ENCODE peak calls at places on chromosome 9, in six cellular contexts. T is uterus; Z is activated T-cell treated with anti-CD3 and anti-CD28 coated beads, Interleukin-2, amount 50 U/mL, for 72 hours; A is non-pigmented ciliary epithelial cell; F is AG04450; M is AG10803. I is an unnamed sample.

GRCh38 chr9:96025995-96026572 is 150.6 kb downstream of the ERCC6L2 start:
- DNase-seq in M (no peak), F (no peak), A (no peak), T (no peak), Z (peak), I (no peak)

GRCh38 chr9:94554439-94555331 is at the start of gene PCAT7:
- DNase-seq in A (no peak), M (peak), T (no peak), Z (peak), F (no peak), I (no peak)

GRCh38 chr9:93645921-93646639 is 69.7 kb downstream of the PHF2 start:
- DNase-seq in T (peak), F (no peak), A (no peak), Z (no peak), M (no peak), I (no peak)

GRCh38 chr9:112939418-112939817 is 48.7 kb upstream of the SLC46A2 start:
- DNase-seq in Z (no peak), M (no peak), F (no peak), A (no peak), T (no peak), I (no peak)

GRCh38 chr9:23769307-23769935 is 56.6 kb downstream of the ELAVL2 start:
- DNase-seq in A (peak), M (peak), T (no peak), Z (no peak), F (peak), I (no peak)

GRCh38 chr9:97987490-97987889 is 4.3 kb downstream of the ANP32B start:
- DNase-seq in M (no peak), T (no peak), F (no peak), Z (no peak), A (no peak), I (no peak)

GRCh38 chr9:123044556-123044955 is 11.1 kb downstream of the GPR21 start:
- DNase-seq in A (no peak), M (peak), Z (no peak), T (no peak), F (peak), I (no peak)

GRCh38 chr9:38141751-38142150 is 72.7 kb upstream of the SHB start:
- DNase-seq in A (peak), T (no peak), M (peak), Z (no peak), F (peak), I (no peak)

GRCh38 chr9:94687451-94687850 is 39.0 kb upstream of the AOPEP start:
- DNase-seq in A (no peak), F (no peak), M (no peak), Z (no peak), T (no peak), I (no peak)

GRCh38 chr9:78677326-78677725 is 380.4 kb downstream of the PSAT1 start:
- DNase-seq in Z (no peak), A (no peak), F (no peak), T (no peak), M (peak), I (no peak)

GRCh38 chr9:116816484-116816883 is 129.4 kb downstream of the TRIM32 start:
- DNase-seq in T (no peak), A (no peak), Z (no peak), F (no peak), M (no peak), I (no peak)

GRCh38 chr9:23464275-23464674 is 361.8 kb downstream of the ELAVL2 start:
- DNase-seq in M (no peak), F (no peak), A (no peak), T (no peak), Z (no peak), I (no peak)

GRCh38 chr9:137303031-137303892 is 1.2 kb upstream of the NRARP start:
- DNase-seq in M (no peak), A (no peak), T (no peak), F (no peak), Z (no peak), I (no peak)

GRCh38 chr9:33135086-33135958 is 31.8 kb downstream of the B4GALT1 start:
- DNase-seq in M (no peak), Z (no peak), A (no peak), F (no peak), T (no peak), I (no peak)

GRCh38 chr9:117189121-117189520 is 225.7 kb downstream of the ASTN2 start:
- DNase-seq in Z (no peak), A (peak), M (peak), T (no peak), F (no peak), I (no peak)

GRCh38 chr9:121353246-121353975 is 16.6 kb downstream of the STOM start:
- DNase-seq in Z (peak), T (no peak), F (no peak), M (no peak), A (no peak), I (peak)

GRCh38 chr9:99305820-99306811 is 84.0 kb downstream of the SEC61B start:
- DNase-seq in F (no peak), M (no peak), Z (no peak), A (no peak), T (no peak), I (no peak)

GRCh38 chr9:127407505-127407868 is 10.5 kb downstream of the SLC2A8 start:
- DNase-seq in A (no peak), Z (no peak), M (no peak), T (no peak), F (no peak), I (no peak)

GRCh38 chr9:93130861-93131481 is 3.1 kb downstream of the NINJ1 start:
- DNase-seq in Z (no peak), M (no peak), F (no peak), A (no peak), T (peak), I (no peak)

GRCh38 chr9:133773889-133774655 is 35.9 kb upstream of the SARDH start:
- DNase-seq in F (no peak), M (peak), T (no peak), A (no peak), Z (no peak), I (no peak)

GRCh38 chr9:17519761-17520160 is 59.1 kb upstream of the SH3GL2 start:
- DNase-seq in F (no peak), M (no peak), Z (no peak), T (no peak), A (no peak), I (no peak)

GRCh38 chr9:1083325-1083913 is 33.3 kb downstream of the DMRT2 start:
- DNase-seq in F (no peak), T (no peak), A (no peak), Z (no peak), M (peak), I (no peak)

GRCh38 chr9:114518599-114519022 is 13.3 kb upstream of the WHRN start:
- DNase-seq in M (no peak), Z (no peak), F (no peak), A (no peak), T (no peak), I (no peak)

GRCh38 chr9:79080536-79080935 is 491.2 kb upstream of the TLE4 start:
- DNase-seq in M (peak), T (no peak), F (no peak), Z (no peak), A (no peak), I (no peak)

GRCh38 chr9:90919883-90920282 is 118.3 kb downstream of the SYK start:
- DNase-seq in A (no peak), Z (no peak), F (no peak), T (no peak), M (no peak), I (no peak)

GRCh38 chr9:105053209-105053652 is 125.3 kb upstream of the ABCA1 start:
- DNase-seq in A (peak), T (peak), M (peak), Z (peak), F (no peak), I (no peak)

GRCh38 chr9:94922098-94922607 is 195.7 kb downstream of the AOPEP start:
- DNase-seq in T (peak), Z (no peak), A (peak), M (peak), F (peak), I (no peak)

I was measured in CD8-positive, alpha-beta memory T cell.